ENCODE peak calls at places on chromosome 12, in nine cellular contexts. R is upper lobe of right lung, Z is left lung, Y is HepG2, A is psoas muscle, W is ovary, N is prostate gland, J is body of pancreas, S is IMR-90. V is an unnamed sample.
A peak's percentile ranks its signal among the peaks of the same experiment; 100 is the strongest.

GRCh38 chr12:40614923-40615322 is 77.3 kb upstream of the CNTN1 start:
- DNase-seq in N (no peak), Y (no peak), S (no peak), Z (no peak), A (no peak), J (no peak), R (no peak), W (no peak), V (no peak)

GRCh38 chr12:50160643-50161042 is 6.5 kb downstream of the CERS5 start:
- DNase-seq in N (no peak), R (no peak), W (no peak), Z (no peak), A (no peak), J (no peak), S (no peak), Y (no peak), V (no peak)

GRCh38 chr12:112419269-112420133 is 754 bp downstream of the PTPN11 start:
- DNase-seq in S (peak; percentile 82), J (peak; percentile 81), R (peak; percentile 87), Y (peak; percentile 59), A (peak; percentile 89), W (peak; percentile 74), N (peak; percentile 34), Z (no peak), V (peak; percentile 53)

GRCh38 chr12:65958456-65958855 is 134.2 kb downstream of the HMGA2 start:
- DNase-seq in A (no peak), W (no peak), Y (no peak), S (peak; percentile 59), N (no peak), R (no peak), Z (no peak), J (peak; percentile 17), V (no peak)

GRCh38 chr12:9349888-9350885 is 142.0 kb upstream of the PZP start:
- DNase-seq in Y (peak; percentile 69), Z (no peak), N (no peak), R (no peak), A (no peak), J (no peak), S (no peak), W (no peak), V (no peak)

GRCh38 chr12:8665729-8666128 is 3.1 kb upstream of the MFAP5 start:
- DNase-seq in N (peak; percentile 4), S (no peak), R (no peak), J (no peak), Y (no peak), W (no peak), Z (no peak), A (no peak), V (no peak)

GRCh38 chr12:11553871-11554533 is 95.5 kb upstream of the ETV6 start:
- DNase-seq in W (peak; percentile 29), S (peak; percentile 59), Y (peak; percentile 34), Z (no peak), J (peak; percentile 64), N (peak; percentile 69), A (no peak), R (no peak), V (peak; percentile 64)

GRCh38 chr12:70321182-70321581 is 44.9 kb upstream of the KCNMB4 start:
- DNase-seq in N (no peak), R (no peak), Y (no peak), J (no peak), S (no peak), A (no peak), Z (no peak), W (no peak), V (no peak)

GRCh38 chr12:24679135-24679534 is 269.8 kb downstream of the BCAT1 start:
- DNase-seq in S (peak; percentile 40), Y (peak; percentile 16), N (no peak), R (no peak), W (no peak), Z (no peak), A (no peak), J (no peak), V (no peak)

GRCh38 chr12:65306603-65307501 is 28.4 kb downstream of the MSRB3 start:
- DNase-seq in A (no peak), R (no peak), N (no peak), Y (peak; percentile 37), Z (peak; percentile 74), J (no peak), W (no peak), S (peak; percentile 75), V (peak; percentile 86)

GRCh38 chr12:121508533-121508932 is 72.3 kb downstream of the KDM2B start:
- DNase-seq in R (no peak), S (no peak), J (no peak), W (no peak), Y (no peak), Z (no peak), A (no peak), N (no peak), V (no peak)

GRCh38 chr12:129762436-129762835 is 141.4 kb downstream of the TMEM132D start:
- DNase-seq in J (no peak), N (no peak), W (no peak), R (no peak), S (no peak), Z (no peak), A (no peak), Y (no peak), V (no peak)

GRCh38 chr12:46342562-46343033 is 30.0 kb downstream of the SLC38A2 start:
- DNase-seq in N (peak; percentile 13), W (no peak), Y (peak; percentile 64), J (peak; percentile 62), R (no peak), Z (no peak), S (peak; percentile 63), A (no peak), V (peak; percentile 29)

GRCh38 chr12:52865090-52865944 is 16.5 kb upstream of the KRT78 start:
- DNase-seq in A (peak; percentile 65), Y (peak; percentile 56), Z (peak; percentile 78), W (peak; percentile 41), R (peak; percentile 83), J (peak; percentile 81), S (peak; percentile 60), N (peak; percentile 51), V (peak; percentile 74)

GRCh38 chr12:96195845-96196451 is 1.8 kb downstream of the ELK3 start:
- DNase-seq in N (no peak), Z (no peak), W (no peak), R (no peak), A (no peak), S (peak; percentile 74), J (no peak), Y (no peak), V (peak; percentile 72)

GRCh38 chr12:83256581-83256980 is 569.9 kb downstream of the TMTC2 start:
- DNase-seq in Z (peak; percentile 6), N (no peak), R (no peak), J (no peak), A (no peak), S (no peak), Y (no peak), W (no peak), V (peak; percentile 26)

GRCh38 chr12:11794311-11794710 is 144.8 kb downstream of the ETV6 start:
- DNase-seq in N (no peak), S (no peak), Y (no peak), W (no peak), A (peak; percentile 68), Z (no peak), J (no peak), R (no peak), V (no peak)

GRCh38 chr12:131673519-131674265 is 37.2 kb upstream of the SFSWAP start:
- DNase-seq in A (no peak), Y (no peak), N (no peak), R (peak; percentile 13), S (peak; percentile 10), Z (no peak), J (no peak), W (no peak), V (no peak)

GRCh38 chr12:121533391-121534090 is 47.3 kb downstream of the KDM2B start:
- DNase-seq in Z (peak; percentile 35), A (no peak), S (no peak), J (no peak), R (peak; percentile 75), Y (no peak), N (no peak), W (peak; percentile 47), V (no peak)

GRCh38 chr12:131097247-131098177 is 143.8 kb downstream of the ADGRD1 start:
- DNase-seq in J (peak; percentile 19), N (no peak), S (no peak), A (peak; percentile 48), R (peak; percentile 51), Y (no peak), Z (peak; percentile 72), W (peak; percentile 27), V (peak; percentile 30)

DNA sequence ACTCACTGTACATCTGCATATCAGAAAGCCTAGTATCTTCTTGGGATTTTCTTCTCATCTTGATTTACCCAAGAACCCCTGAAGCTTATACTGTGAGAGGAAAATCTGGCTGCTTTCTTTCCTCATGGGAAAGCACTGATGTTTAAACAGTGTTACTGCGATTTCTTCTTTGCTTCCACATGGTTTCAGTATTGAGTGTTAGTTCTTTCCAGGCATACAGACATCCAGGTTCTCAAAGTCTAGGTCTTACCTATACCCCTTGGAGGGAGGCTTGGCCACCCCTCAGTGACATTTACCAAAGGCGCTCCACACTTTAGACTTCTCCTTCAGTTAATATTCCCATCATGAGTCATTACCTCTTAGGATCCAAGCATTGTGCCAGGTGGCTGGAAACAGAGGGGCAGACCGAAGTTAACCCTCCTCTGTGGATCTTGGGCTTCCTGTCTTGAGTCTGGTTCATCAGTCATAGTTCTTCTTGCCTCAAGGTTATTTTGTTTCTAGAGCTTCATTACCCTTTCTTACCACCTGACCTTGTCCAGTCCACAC is 79.1 kb downstream of the TMEM117 start:
- DNase-seq in J (no peak), R (no peak), A (no peak), Z (no peak), Y (peak; percentile 10), S (no peak), N (no peak), W (no peak), V (no peak)
- TF ChIP-seq CTCF in J (no peak), R (no peak), A (no peak), Z (no peak), Y (peak; percentile 61), S (no peak), N (no peak), W (no peak), V (peak; percentile 34)

DNA sequence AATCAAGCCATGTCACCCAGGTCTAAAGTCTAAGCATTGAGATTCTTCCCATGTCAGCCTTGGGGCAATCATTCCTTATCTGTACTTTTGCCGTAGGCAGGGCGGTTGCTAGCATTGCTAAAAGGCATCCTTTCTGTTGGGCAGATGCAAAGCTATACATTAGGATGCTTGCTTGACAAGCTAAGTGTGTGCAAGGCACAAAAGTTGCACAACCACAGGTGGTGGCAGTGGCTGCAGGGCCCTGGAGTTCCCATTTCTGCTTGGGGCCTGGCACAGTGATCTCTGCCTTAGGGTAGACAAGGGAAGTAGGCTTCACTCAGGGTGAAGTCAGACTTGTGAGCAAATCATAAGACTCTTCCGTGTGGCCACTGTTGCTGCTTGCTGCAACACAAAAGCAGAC is 12.5 kb upstream of the GALNT6 start:
- DNase-seq in N (no peak), A (no peak), Z (peak; percentile 81), R (peak; percentile 75), S (no peak), J (no peak), Y (no peak), W (no peak), V (no peak)
- H3K4me1 ChIP-seq in N (no peaks in the 10 kb centered on the region), A (no peaks in the 10 kb centered on the region), Z (peaks cover 7% of the 10 kb centered on the region), R (no peaks in the 10 kb centered on the region), S (no peaks in the 10 kb centered on the region), J (no peaks in the 10 kb centered on the region), Y (peaks cover 14% of the 10 kb centered on the region), W (peaks cover 1% of the 10 kb centered on the region), V (peaks cover 48% of the 10 kb centered on the region)

GRCh38 chr12:38544357-38545066 is 227.9 kb downstream of the ALG10B start:
- DNase-seq in Y (no peak), J (no peak), A (no peak), N (no peak), R (no peak), S (no peak), W (no peak), Z (no peak), V (peak; percentile 39)
- TF ChIP-seq CTCF in Y (no peak), J (no peak), A (no peak), N (no peak), R (no peak), S (no peak), W (no peak), Z (no peak), V (peak; percentile 67)

GRCh38 chr12:6228535-6229223 is 28.5 kb downstream of the CD9 start:
- DNase-seq in Z (no peak), A (peak; percentile 68), W (no peak), S (no peak), J (no peak), N (peak; percentile 68), Y (no peak), R (no peak), V (peak; percentile 43)
- H3K4me1 ChIP-seq in Z (peaks cover 96% of the 10 kb centered on the region), A (peaks cover 94% of the 10 kb centered on the region), W (peaks cover 3% of the 10 kb centered on the region), S (peaks cover 34% of the 10 kb centered on the region), J (peaks cover 69% of the 10 kb centered on the region), N (peaks cover 93% of the 10 kb centered on the region), Y (peaks cover 99% of the 10 kb centered on the region), R (peaks cover 80% of the 10 kb centered on the region), V (peaks cover 31% of the 10 kb centered on the region)